ENCODE peak calls at places on chromosomes 1 and 21, in nine cellular contexts. One of them, this sample, is unnamed.
A peak's percentile ranks its signal among the peaks of the same experiment; 100 is the strongest.

GRCh38 chr1:88698140-88698539 is 14.1 kb downstream of the PKN2 start:
- DNase-seq in lower leg skin: no peak
- DNase-seq in stomach: no peak
- DNase-seq in NB4: no peak
- DNase-seq in ovary: no peak
- DNase-seq in adrenal gland: no peak
- DNase-seq in HCT116: no peak
- DNase-seq in endothelial cell of umbilical vein: peak; percentile 57
- DNase-seq in heart left ventricle: no peak
- DNase-seq in this sample: no peak

GRCh38 chr1:36085686-36086526 is 2.0 kb downstream of the TEKT2 start:
- DNase-seq in lower leg skin: peak; percentile 50
- DNase-seq in stomach: peak; percentile 18
- DNase-seq in NB4: no peak
- DNase-seq in ovary: no peak
- DNase-seq in adrenal gland: peak; percentile 48
- DNase-seq in HCT116: no peak
- DNase-seq in endothelial cell of umbilical vein: no peak
- DNase-seq in heart left ventricle: no peak
- DNase-seq in this sample: no peak

GRCh38 chr1:15758537-15758936 is at the start of gene FBLIM1:
- DNase-seq in lower leg skin: peak; percentile 86
- DNase-seq in stomach: no peak
- DNase-seq in NB4: no peak
- DNase-seq in ovary: peak; percentile 70
- DNase-seq in adrenal gland: no peak
- DNase-seq in HCT116: no peak
- DNase-seq in endothelial cell of umbilical vein: no peak
- DNase-seq in heart left ventricle: no peak
- DNase-seq in this sample: no peak

GRCh38 chr1:26161408-26162219 is 2.7 kb downstream of the FAM110D start:
- DNase-seq in lower leg skin: no peak
- DNase-seq in stomach: peak; percentile 55
- DNase-seq in NB4: peak; percentile 74
- DNase-seq in ovary: peak; percentile 63
- DNase-seq in adrenal gland: no peak
- DNase-seq in HCT116: no peak
- DNase-seq in endothelial cell of umbilical vein: peak; percentile 46
- DNase-seq in heart left ventricle: peak; percentile 77
- DNase-seq in this sample: no peak

GRCh38 chr1:225818229-225818628 is 8.3 kb downstream of the EPHX1 start:
- DNase-seq in lower leg skin: peak; percentile 66
- DNase-seq in stomach: no peak
- DNase-seq in NB4: no peak
- DNase-seq in ovary: no peak
- DNase-seq in adrenal gland: peak; percentile 46
- DNase-seq in HCT116: no peak
- DNase-seq in endothelial cell of umbilical vein: no peak
- DNase-seq in heart left ventricle: no peak
- DNase-seq in this sample: no peak

GRCh38 chr1:160238408-160238807 is 23.9 kb downstream of the DCAF8 start:
- DNase-seq in lower leg skin: no peak
- DNase-seq in stomach: no peak
- DNase-seq in NB4: no peak
- DNase-seq in ovary: no peak
- DNase-seq in adrenal gland: peak; percentile 80
- DNase-seq in HCT116: no peak
- DNase-seq in endothelial cell of umbilical vein: no peak
- DNase-seq in heart left ventricle: no peak
- DNase-seq in this sample: no peak

GRCh38 chr1:31822766-31823165 is 6.9 kb upstream of the SPOCD1 start:
- DNase-seq in lower leg skin: no peak
- DNase-seq in stomach: no peak
- DNase-seq in NB4: no peak
- DNase-seq in ovary: no peak
- DNase-seq in adrenal gland: no peak
- DNase-seq in HCT116: no peak
- DNase-seq in endothelial cell of umbilical vein: no peak
- DNase-seq in heart left ventricle: no peak
- DNase-seq in this sample: no peak

GRCh38 chr21:40128891-40129290 is 261.7 kb downstream of the PCP4 start:
- DNase-seq in lower leg skin: no peak
- DNase-seq in stomach: no peak
- DNase-seq in NB4: no peak
- DNase-seq in ovary: no peak
- DNase-seq in adrenal gland: no peak
- DNase-seq in HCT116: no peak
- DNase-seq in endothelial cell of umbilical vein: no peak
- DNase-seq in heart left ventricle: no peak
- DNase-seq in this sample: no peak

GRCh38 chr1:172939475-172939874 is 111.3 kb downstream of the TNFSF18 start:
- DNase-seq in lower leg skin: no peak
- DNase-seq in stomach: no peak
- DNase-seq in NB4: peak; percentile 30
- DNase-seq in ovary: no peak
- DNase-seq in adrenal gland: no peak
- DNase-seq in HCT116: no peak
- DNase-seq in endothelial cell of umbilical vein: no peak
- DNase-seq in heart left ventricle: no peak
- DNase-seq in this sample: no peak

GRCh38 chr1:48203287-48203900 is 19.1 kb upstream of the SLC5A9 start:
- DNase-seq in lower leg skin: no peak
- DNase-seq in stomach: no peak
- DNase-seq in NB4: peak; percentile 22
- DNase-seq in ovary: no peak
- DNase-seq in adrenal gland: no peak
- DNase-seq in HCT116: peak; percentile 23
- DNase-seq in endothelial cell of umbilical vein: peak; percentile 57
- DNase-seq in heart left ventricle: no peak
- DNase-seq in this sample: no peak

GRCh38 chr1:202247104-202247503 is 53.5 kb downstream of the LGR6 start:
- DNase-seq in lower leg skin: peak; percentile 54
- DNase-seq in stomach: no peak
- DNase-seq in NB4: no peak
- DNase-seq in ovary: no peak
- DNase-seq in adrenal gland: no peak
- DNase-seq in HCT116: no peak
- DNase-seq in endothelial cell of umbilical vein: no peak
- DNase-seq in heart left ventricle: no peak
- DNase-seq in this sample: no peak

GRCh38 chr1:31677401-31677800 is 26.4 kb downstream of the COL16A1 start:
- DNase-seq in lower leg skin: no peak
- DNase-seq in stomach: no peak
- DNase-seq in NB4: no peak
- DNase-seq in ovary: no peak
- DNase-seq in adrenal gland: no peak
- DNase-seq in HCT116: no peak
- DNase-seq in endothelial cell of umbilical vein: no peak
- DNase-seq in heart left ventricle: no peak
- DNase-seq in this sample: no peak

GRCh38 chr1:39109653-39110052 is 83.5 kb downstream of the NDUFS5 start:
- DNase-seq in lower leg skin: no peak
- DNase-seq in stomach: no peak
- DNase-seq in NB4: no peak
- DNase-seq in ovary: no peak
- DNase-seq in adrenal gland: no peak
- DNase-seq in HCT116: no peak
- DNase-seq in endothelial cell of umbilical vein: no peak
- DNase-seq in heart left ventricle: no peak
- DNase-seq in this sample: no peak

GRCh38 chr1:2611034-2611501 is 21.7 kb downstream of the MMEL1 start:
- DNase-seq in lower leg skin: no peak
- DNase-seq in stomach: peak; percentile 56
- DNase-seq in NB4: no peak
- DNase-seq in ovary: no peak
- DNase-seq in adrenal gland: no peak
- DNase-seq in HCT116: peak; percentile 62
- DNase-seq in endothelial cell of umbilical vein: peak; percentile 12
- DNase-seq in heart left ventricle: peak; percentile 16
- DNase-seq in this sample: peak; percentile 20

GRCh38 chr21:46160563-46161179 is 5.3 kb upstream of the FTCD start:
- DNase-seq in lower leg skin: peak; percentile 78
- DNase-seq in stomach: peak; percentile 21
- DNase-seq in NB4: peak; percentile 50
- DNase-seq in ovary: peak; percentile 19
- DNase-seq in adrenal gland: peak; percentile 48
- DNase-seq in HCT116: no peak
- DNase-seq in endothelial cell of umbilical vein: no peak
- DNase-seq in heart left ventricle: peak; percentile 17
- DNase-seq in this sample: no peak

GRCh38 chr1:161182214-161182613 is 4.9 kb upstream of the B4GALT3 start:
- DNase-seq in lower leg skin: no peak
- DNase-seq in stomach: no peak
- DNase-seq in NB4: peak; percentile 63
- DNase-seq in ovary: no peak
- DNase-seq in adrenal gland: no peak
- DNase-seq in HCT116: no peak
- DNase-seq in endothelial cell of umbilical vein: no peak
- DNase-seq in heart left ventricle: no peak
- DNase-seq in this sample: peak; percentile 44

DNA sequence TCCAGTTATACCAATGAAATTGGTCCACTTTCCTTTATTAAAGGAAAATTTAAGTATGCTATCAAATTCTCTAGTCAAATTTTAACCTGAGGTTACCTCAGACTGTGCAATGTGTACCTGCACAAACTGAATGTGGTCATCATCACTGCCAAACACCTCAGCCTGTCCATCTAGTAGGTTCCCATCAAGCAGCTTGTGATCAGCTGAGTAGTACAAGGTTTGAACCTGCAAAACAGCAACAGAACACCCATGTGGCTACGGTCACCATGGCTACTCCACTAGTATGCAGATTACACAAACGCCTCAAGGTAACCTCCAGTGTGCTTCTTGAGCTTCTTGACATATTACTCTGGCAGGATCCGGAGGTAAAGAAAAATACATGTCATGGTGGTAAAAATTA is 11.6 kb downstream of the IVNS1ABP start:
- DNase-seq in lower leg skin: no peak
- DNase-seq in stomach: no peak
- DNase-seq in NB4: no peak
- DNase-seq in ovary: no peak
- DNase-seq in adrenal gland: no peak
- DNase-seq in HCT116: no peak
- DNase-seq in endothelial cell of umbilical vein: no peak
- DNase-seq in heart left ventricle: no peak
- DNase-seq in this sample: no peak
- TF ChIP-seq POLR2A in lower leg skin: no peak
- TF ChIP-seq POLR2A in stomach: no peak
- TF ChIP-seq POLR2A in NB4: no peak
- TF ChIP-seq POLR2A in ovary: no peak
- TF ChIP-seq POLR2A in adrenal gland: no peak
- TF ChIP-seq POLR2A in HCT116: no peak
- TF ChIP-seq POLR2A in endothelial cell of umbilical vein: no peak
- TF ChIP-seq POLR2A in heart left ventricle: no peak
- TF ChIP-seq POLR2A in this sample: no peak

GRCh38 chr1:34050711-34051485 is 114.1 kb downstream of the CSMD2 start:
- DNase-seq in lower leg skin: no peak
- DNase-seq in stomach: no peak
- DNase-seq in NB4: no peak
- DNase-seq in ovary: no peak
- DNase-seq in adrenal gland: no peak
- DNase-seq in HCT116: no peak
- DNase-seq in endothelial cell of umbilical vein: no peak
- DNase-seq in heart left ventricle: no peak
- DNase-seq in this sample: no peak
- TF ChIP-seq POLR2A in lower leg skin: no peak
- TF ChIP-seq POLR2A in stomach: no peak
- TF ChIP-seq POLR2A in NB4: no peak
- TF ChIP-seq POLR2A in ovary: no peak
- TF ChIP-seq POLR2A in adrenal gland: no peak
- TF ChIP-seq POLR2A in HCT116: no peak
- TF ChIP-seq POLR2A in endothelial cell of umbilical vein: no peak
- TF ChIP-seq POLR2A in heart left ventricle: no peak
- TF ChIP-seq POLR2A in this sample: no peak

DNA sequence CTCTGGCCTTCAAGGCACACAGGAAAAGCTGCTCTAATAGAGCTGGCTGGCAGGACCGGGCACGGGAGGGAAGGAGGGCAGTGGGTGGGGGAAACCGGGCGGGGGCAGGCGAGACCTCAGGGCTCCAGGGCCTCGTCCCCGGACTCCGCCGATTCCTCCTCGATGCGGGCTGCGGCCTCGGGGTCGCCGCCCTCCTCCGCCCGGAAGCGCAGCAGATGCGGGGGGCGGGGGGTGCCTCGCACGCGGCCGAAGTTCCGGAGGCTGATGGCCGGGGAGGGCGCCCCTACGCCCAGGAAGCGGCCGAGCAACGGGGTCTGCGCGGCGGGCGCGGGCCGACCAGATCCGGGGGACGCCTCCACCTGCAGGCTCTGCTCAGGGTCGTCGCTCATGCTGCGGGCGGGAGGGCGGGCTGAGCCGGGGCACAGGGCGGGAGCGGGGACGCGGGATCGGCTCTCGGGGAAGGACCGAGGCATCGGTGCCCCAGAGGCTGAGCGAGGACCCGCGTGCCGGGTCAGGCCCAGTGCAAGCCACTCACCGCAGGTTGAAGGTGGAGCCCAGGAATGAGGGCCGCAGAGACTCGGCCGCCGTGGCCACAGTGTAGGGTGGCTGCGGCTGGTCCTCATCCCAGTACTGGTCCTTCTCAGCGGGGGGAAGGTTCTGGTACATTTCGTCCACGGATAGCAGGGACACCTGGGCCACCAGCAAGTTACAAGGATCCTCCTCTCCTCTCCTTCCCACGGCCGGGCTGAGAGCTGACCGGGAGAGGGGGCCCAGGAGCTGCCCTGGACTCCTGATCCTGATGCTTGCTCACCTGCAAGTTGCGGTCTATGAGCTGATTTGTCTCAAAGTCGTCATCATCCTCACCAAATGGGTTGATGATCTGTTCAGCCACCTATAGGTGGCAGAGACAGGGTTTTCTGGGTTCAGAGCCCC is 3.6 kb downstream of the BEST4 start:
- DNase-seq in lower leg skin: no peak
- DNase-seq in stomach: no peak
- DNase-seq in NB4: peak; percentile 30
- DNase-seq in ovary: peak; percentile 56
- DNase-seq in adrenal gland: peak; percentile 62
- DNase-seq in HCT116: no peak
- DNase-seq in endothelial cell of umbilical vein: no peak
- DNase-seq in heart left ventricle: peak; percentile 37
- DNase-seq in this sample: no peak
- TF ChIP-seq POLR2A in lower leg skin: no peak
- TF ChIP-seq POLR2A in stomach: no peak
- TF ChIP-seq POLR2A in NB4: no peak
- TF ChIP-seq POLR2A in ovary: no peak
- TF ChIP-seq POLR2A in adrenal gland: no peak
- TF ChIP-seq POLR2A in HCT116: no peak
- TF ChIP-seq POLR2A in endothelial cell of umbilical vein: no peak
- TF ChIP-seq POLR2A in heart left ventricle: no peak
- TF ChIP-seq POLR2A in this sample: no peak

DNA sequence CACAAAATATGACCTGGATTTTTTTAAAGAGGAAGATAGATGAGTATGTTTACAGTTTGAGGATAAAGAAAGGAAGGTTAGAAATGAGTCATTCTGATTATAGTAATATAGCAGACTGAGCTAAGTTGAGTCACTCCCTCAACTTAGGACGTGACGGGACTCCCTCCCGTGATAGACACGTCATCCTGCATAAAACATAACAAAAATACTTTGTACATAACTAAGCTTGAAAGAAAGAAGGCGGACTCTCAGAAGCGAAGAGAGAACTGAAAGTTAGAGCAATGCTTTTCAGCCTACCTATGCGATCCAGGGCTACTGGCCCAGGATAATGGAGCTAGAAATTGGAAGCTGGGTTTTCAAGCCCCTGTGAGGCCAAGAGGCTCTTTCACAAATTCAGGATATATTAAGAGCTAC is 53.0 kb upstream of the DESI2 start:
- DNase-seq in lower leg skin: no peak
- DNase-seq in stomach: peak; percentile 37
- DNase-seq in NB4: peak; percentile 68
- DNase-seq in ovary: no peak
- DNase-seq in adrenal gland: peak; percentile 66
- DNase-seq in HCT116: peak; percentile 74
- DNase-seq in endothelial cell of umbilical vein: peak; percentile 96
- DNase-seq in heart left ventricle: no peak
- DNase-seq in this sample: peak; percentile 76
- TF ChIP-seq POLR2A in lower leg skin: no peak
- TF ChIP-seq POLR2A in stomach: no peak
- TF ChIP-seq POLR2A in NB4: no peak
- TF ChIP-seq POLR2A in ovary: no peak
- TF ChIP-seq POLR2A in adrenal gland: no peak
- TF ChIP-seq POLR2A in HCT116: no peak
- TF ChIP-seq POLR2A in endothelial cell of umbilical vein: no peak
- TF ChIP-seq POLR2A in heart left ventricle: no peak
- TF ChIP-seq POLR2A in this sample: no peak

This sample was measured in H54.